ENCODE peak calls at places on chromosome X, in five cellular contexts. N, X, K, W and U are unnamed samples.

GRCh38 chrX:116204947-116205346 is 34.4 kb downstream of the AGTR2 start:
- DNase-seq in N (no peak), X (peak), K (no peak), W (no peak), U (peak)

GRCh38 chrX:139094671-139095592 is 383.4 kb upstream of the FGF13 start:
- DNase-seq in N (no peak), X (peak), K (no peak), W (no peak), U (no peak)

GRCh38 chrX:9530848-9531274 is 66.0 kb downstream of the TBL1X start:
- DNase-seq in N (peak), X (peak), K (peak), W (peak), U (peak)

GRCh38 chrX:45228126-45228525 is 27.4 kb upstream of the DIPK2B start:
- DNase-seq in N (no peak), X (no peak), K (no peak), W (no peak), U (no peak)

GRCh38 chrX:13662537-13662841 is 9.5 kb downstream of the TCEANC start:
- DNase-seq in N (no peak), X (peak), K (no peak), W (no peak), U (no peak)

GRCh38 chrX:40402771-40403533 is 177.8 kb upstream of the ATP6AP2 start:
- DNase-seq in N (peak), X (peak), K (no peak), W (no peak), U (no peak)

GRCh38 chrX:129523076-129524055 is at the start of gene SMARCA1:
- DNase-seq in N (peak), X (peak), K (peak), W (no peak), U (peak)

GRCh38 chrX:44282753-44283152 is 60.7 kb downstream of the EFHC2 start:
- DNase-seq in N (no peak), X (no peak), K (no peak), W (no peak), U (no peak)

GRCh38 chrX:151745651-151746050 is 11.1 kb downstream of the CNGA2 start:
- DNase-seq in N (no peak), X (no peak), K (no peak), W (no peak), U (no peak)

GRCh38 chrX:119693996-119694451 is 1.1 kb upstream of the SEPTIN6 start:
- DNase-seq in N (no peak), X (no peak), K (peak), W (no peak), U (no peak)

GRCh38 chrX:47133493-47133892 is 11.0 kb downstream of the NDUFB11 start:
- DNase-seq in N (no peak), X (no peak), K (no peak), W (no peak), U (no peak)

GRCh38 chrX:147550217-147550616 is 361.5 kb upstream of the FMR1 start:
- DNase-seq in N (no peak), X (no peak), K (no peak), W (no peak), U (no peak)

GRCh38 chrX:115592997-115593734 is 32.2 kb downstream of the PLS3 start:
- DNase-seq in N (no peak), X (peak), K (no peak), W (no peak), U (no peak)

GRCh38 chrX:6778547-6779231 is 243.8 kb upstream of the VCX3A start:
- DNase-seq in N (no peak), X (no peak), K (peak), W (no peak), U (peak)

GRCh38 chrX:14872355-14872754 is 514 bp downstream of the FANCB start:
- DNase-seq in N (no peak), X (no peak), K (no peak), W (no peak), U (no peak)

GRCh38 chrX:275967-276587 is 5.1 kb upstream of the PLCXD1 start:
- DNase-seq in N (peak), X (peak), K (peak), W (no peak), U (no peak)

GRCh38 chrX:25524150-25524549 is 508.4 kb upstream of the ARX start:
- DNase-seq in N (no peak), X (no peak), K (no peak), W (no peak), U (no peak)

GRCh38 chrX:21748235-21748634 is 9.7 kb downstream of the SMPX start:
- DNase-seq in N (no peak), X (no peak), K (no peak), W (no peak), U (no peak)

GRCh38 chrX:109890910-109891502 is 111.9 kb upstream of the TMEM164 start:
- DNase-seq in N (peak), X (peak), K (peak), W (peak), U (peak)

GRCh38 chrX:37796302-37796701 is 16.4 kb downstream of the CYBB start:
- DNase-seq in N (no peak), X (no peak), K (no peak), W (no peak), U (no peak)

GRCh38 chrX:135170468-135170867 is 730 bp downstream of the CT55 start:
- DNase-seq in N (no peak), X (no peak), K (no peak), W (no peak), U (no peak)

GRCh38 chrX:48003367-48003757 is 427 bp downstream of the ZNF182 start:
- DNase-seq in N (no peak), X (no peak), K (no peak), W (peak), U (no peak)

GRCh38 chrX:128436397-128437103 is 384.3 kb upstream of the ACTRT1 start:
- DNase-seq in N (no peak), X (no peak), K (no peak), W (no peak), U (no peak)

GRCh38 chrX:6024204-6024603 is 204.5 kb downstream of the NLGN4X start:
- DNase-seq in N (no peak), X (peak), K (no peak), W (no peak), U (no peak)

GRCh38 chrX:57905141-57905540 is 5.1 kb downstream of the ZXDA start:
- DNase-seq in N (no peak), X (peak), K (no peak), W (no peak), U (no peak)

GRCh38 chrX:129737921-129738320 is 858 bp upstream of the XPNPEP2 start:
- DNase-seq in N (no peak), X (peak), K (no peak), W (peak), U (no peak)

GRCh38 chrX:44898411-44899221 is 25.6 kb downstream of the KDM6A start:
- DNase-seq in N (no peak), X (peak), K (no peak), W (peak), U (no peak)

GRCh38 chrX:16002185-16002584 is 121.2 kb upstream of the GRPR start:
- DNase-seq in N (no peak), X (peak), K (no peak), W (no peak), U (no peak)

GRCh38 chrX:17933856-17934255 is 72.8 kb upstream of the RAI2 start:
- DNase-seq in N (no peak), X (no peak), K (no peak), W (no peak), U (no peak)

GRCh38 chrX:13468096-13468495 is 101.3 kb upstream of the EGFL6 start:
- DNase-seq in N (no peak), X (peak), K (no peak), W (no peak), U (no peak)

GRCh38 chrX:108468486-108468885 is 28.8 kb downstream of the COL4A5 start:
- DNase-seq in N (no peak), X (peak), K (no peak), W (no peak), U (peak)

GRCh38 chrX:41594634-41595033 is 94.1 kb upstream of the GPR34 start:
- DNase-seq in N (peak), X (no peak), K (no peak), W (no peak), U (no peak)

GRCh38 chrX:154074199-154074598 is 23.3 kb downstream of the MECP2 start:
- DNase-seq in N (no peak), X (peak), K (no peak), W (no peak), U (no peak)

GRCh38 chrX:69305333-69306062 is 140.2 kb upstream of the PJA1 start:
- DNase-seq in N (no peak), X (no peak), K (peak), W (no peak), U (no peak)

GRCh38 chrX:118499295-118499694 is 3.7 kb downstream of the DOCK11 start:
- DNase-seq in N (no peak), X (no peak), K (peak), W (no peak), U (no peak)